ENCODE peak calls at places on chromosome 4, in eight cellular contexts. C is mucosa of descending colon, Z is HFFc6, Q is right lobe of liver, G is PC-3, K is hepatocyte, F is upper lobe of left lung, H is fibroblast of mammary gland. M is an unnamed sample.

GRCh38 chr4:6177587-6178197 is 22.7 kb downstream of the JAKMIP1 start:
- DNase-seq in G (no peak), H (no peak), Z (no peak), C (peak; percentile 74), Q (no peak), K (no peak), F (no peak), M (no peak)

GRCh38 chr4:141871086-141871485 is 234.7 kb downstream of the IL15 start:
- DNase-seq in H (peak; percentile 38), F (no peak), Q (no peak), Z (no peak), K (no peak), G (no peak), C (no peak), M (no peak)

GRCh38 chr4:156771171-156771837 is 200.3 kb downstream of the PDGFC start:
- DNase-seq in G (peak; percentile 85), C (no peak), K (no peak), F (no peak), Q (no peak), Z (peak; percentile 77), H (peak; percentile 85), M (peak; percentile 6)

GRCh38 chr4:147709999-147710398 is 21.9 kb upstream of the ARHGAP10 start:
- DNase-seq in C (no peak), F (no peak), H (peak; percentile 82), Z (peak; percentile 66), G (peak; percentile 52), K (no peak), Q (no peak), M (no peak)

GRCh38 chr4:189974056-189974455 is 33.4 kb downstream of the FRG1 start:
- DNase-seq in K (no peak), G (peak; percentile 31), Q (no peak), H (peak; percentile 6), C (no peak), F (no peak), Z (no peak), M (no peak)

GRCh38 chr4:61003301-61003700 is 196.8 kb upstream of the ADGRL3 start:
- DNase-seq in F (no peak), Z (no peak), G (peak; percentile 33), C (no peak), H (no peak), K (no peak), Q (no peak), M (no peak)

GRCh38 chr4:115259651-115260050 is 146.2 kb upstream of the NDST4 start:
- DNase-seq in Z (no peak), Q (no peak), C (no peak), H (no peak), F (no peak), G (no peak), K (no peak), M (no peak)

GRCh38 chr4:77921701-77922100 is 59.1 kb downstream of the MRPL1 start:
- DNase-seq in C (no peak), G (peak; percentile 88), K (peak; percentile 37), Q (no peak), H (peak; percentile 95), Z (peak; percentile 92), F (no peak), M (no peak)

GRCh38 chr4:14552119-14552518 is 450.2 kb upstream of the CPEB2 start:
- DNase-seq in Q (no peak), Z (no peak), K (no peak), F (no peak), H (no peak), C (no peak), G (no peak), M (no peak)

GRCh38 chr4:123821861-123822260 is 425.3 kb downstream of the SPRY1 start:
- DNase-seq in Q (no peak), F (no peak), G (peak; percentile 2), C (no peak), H (no peak), K (peak; percentile 57), Z (peak; percentile 71), M (no peak)

GRCh38 chr4:102632236-102632635 is 128.5 kb downstream of the MANBA start:
- DNase-seq in F (no peak), Z (no peak), C (no peak), K (no peak), H (no peak), Q (no peak), G (no peak), M (no peak)

GRCh38 chr4:69075061-69075792 is 21.0 kb upstream of the UGT2B7 start:
- DNase-seq in K (no peak), H (no peak), Q (no peak), F (no peak), G (peak; percentile 23), Z (no peak), C (no peak), M (no peak)

GRCh38 chr4:128288689-128289106 is 1.1 kb upstream of the PGRMC2 start:
- DNase-seq in C (no peak), Z (no peak), K (peak; percentile 40), G (peak; percentile 26), F (no peak), H (peak; percentile 62), Q (no peak), M (no peak)

DNA sequence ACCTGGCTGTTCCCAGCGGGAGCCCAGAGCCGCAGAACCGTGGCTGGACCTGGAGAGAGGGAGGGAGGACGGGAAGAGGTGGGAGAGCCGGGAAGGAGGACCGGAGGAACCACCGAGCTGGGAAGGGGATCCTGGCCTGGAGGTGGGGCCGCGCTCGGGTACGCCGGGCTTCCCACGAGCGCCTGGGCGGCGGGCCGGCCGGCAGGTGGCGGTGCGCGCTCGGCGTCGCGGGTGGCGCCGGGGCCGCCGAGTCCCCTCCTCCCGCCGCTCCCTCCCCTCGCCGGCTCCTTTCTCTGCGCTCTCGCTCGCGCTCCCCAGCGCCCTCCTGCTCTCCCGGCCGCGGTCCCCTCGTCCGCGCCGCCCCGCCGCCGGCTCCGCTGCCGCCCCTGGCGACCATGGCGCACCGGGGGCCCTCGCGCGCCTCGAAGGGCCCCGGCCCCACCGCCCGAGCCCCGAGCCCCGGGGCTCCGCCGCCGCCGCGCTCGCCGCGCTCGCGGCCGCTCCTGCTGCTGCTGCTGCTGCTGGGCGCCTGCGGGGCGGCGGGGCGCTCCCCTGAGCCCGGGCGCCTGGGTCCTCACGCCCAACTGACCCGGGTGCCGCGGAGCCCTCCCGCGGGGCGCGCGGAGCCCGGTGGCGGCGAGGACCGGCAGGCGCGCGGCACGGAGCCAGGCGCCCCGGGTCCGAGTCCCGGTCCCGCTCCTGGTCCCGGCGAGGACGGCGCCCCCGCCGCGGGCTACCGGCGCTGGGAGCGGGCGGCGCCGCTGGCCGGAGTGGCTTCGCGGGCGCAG is at the start of gene SORCS2:
- DNase-seq in H (peak; percentile 40), Z (no peak), G (peak; percentile 68), F (peak; percentile 94), K (peak; percentile 91), Q (peak; percentile 67), C (no peak), M (peak; percentile 86)
- TF ChIP-seq CTCF in H (peak; percentile 3), Z (peak; percentile 80), G (peak; percentile 46), F (peak; percentile 60), K (peak; percentile 60), Q (peak; percentile 87), C (peak; percentile 63), M (no peak)

DNA sequence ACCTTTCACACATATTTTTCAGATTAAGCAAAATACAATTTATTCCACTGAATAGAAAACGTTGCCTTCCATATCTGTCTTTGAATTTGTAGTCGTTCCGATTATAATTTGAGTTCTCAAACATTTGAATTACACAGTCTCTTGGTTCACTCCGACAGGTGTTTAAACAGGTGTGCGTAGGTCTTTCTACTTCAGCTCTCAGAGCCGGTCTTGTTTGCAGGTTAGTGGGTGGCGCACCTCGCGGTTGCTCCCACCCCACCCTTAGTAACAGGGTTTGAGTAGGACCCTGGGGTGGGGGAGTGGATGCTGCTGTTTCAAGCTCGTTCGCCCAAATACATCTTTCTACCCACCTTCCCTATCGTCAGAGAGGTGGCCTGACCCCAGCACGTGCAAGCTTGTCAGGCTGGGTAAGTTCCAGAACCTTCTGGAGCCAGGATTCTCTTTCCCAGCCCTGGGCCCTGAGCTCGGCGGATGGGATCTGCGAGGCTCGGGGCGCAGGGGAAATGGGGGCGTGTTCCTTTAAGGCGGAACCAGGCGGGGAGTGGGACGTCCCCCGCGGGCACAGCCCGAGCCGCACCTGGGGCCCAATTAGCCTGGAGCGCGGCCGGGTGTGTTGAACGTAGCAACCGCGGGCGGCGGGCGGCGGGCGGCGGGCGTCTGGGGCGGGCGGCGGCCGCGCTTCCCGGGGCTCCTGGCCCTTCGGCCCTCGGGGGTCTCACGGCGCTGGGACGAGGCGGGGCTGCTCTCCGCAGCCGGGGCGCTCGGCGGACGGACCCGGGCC is at the start of gene FAM149A:
- DNase-seq in H (no peak), C (peak; percentile 85), F (peak; percentile 90), Z (no peak), K (peak; percentile 73), G (no peak), Q (peak; percentile 80), M (peak; percentile 66)
- TF ChIP-seq CTCF in H (no peak), C (no peak), F (no peak), Z (no peak), K (no peak), G (no peak), Q (no peak), M (no peak)

GRCh38 chr4:122602277-122603142 is 18.4 kb downstream of the IL21 start:
- DNase-seq in Q (no peak), K (peak; percentile 44), C (no peak), F (no peak), Z (peak; percentile 55), G (peak; percentile 65), H (peak; percentile 71), M (no peak)
- TF ChIP-seq CTCF in Q (peak; percentile 28), K (peak; percentile 62), C (no peak), F (peak; percentile 25), Z (peak; percentile 74), G (peak; percentile 73), H (peak; percentile 53), M (no peak)

GRCh38 chr4:121824950-121825349 is 1.3 kb upstream of the CCNA2 start:
- DNase-seq in C (no peak), H (no peak), Q (no peak), K (no peak), G (no peak), F (no peak), Z (no peak), M (no peak)

GRCh38 chr4:121822796-121823504 is 733 bp downstream of the CCNA2 start:
- DNase-seq in Z (peak; percentile 41), K (peak; percentile 45), G (peak; percentile 27), H (no peak), F (no peak), C (peak; percentile 66), Q (peak; percentile 60), M (peak; percentile 26)

GRCh38 chr4:121822047-121822446 is 1.6 kb downstream of the CCNA2 start:
- DNase-seq in C (no peak), G (no peak), F (no peak), K (no peak), Z (no peak), Q (no peak), H (no peak), M (no peak)

GRCh38 chr4:121824171-121824527 is 466 bp upstream of the CCNA2 start:
- DNase-seq in Q (no peak), Z (no peak), G (no peak), F (no peak), K (no peak), H (no peak), C (no peak), M (no peak)

DNA sequence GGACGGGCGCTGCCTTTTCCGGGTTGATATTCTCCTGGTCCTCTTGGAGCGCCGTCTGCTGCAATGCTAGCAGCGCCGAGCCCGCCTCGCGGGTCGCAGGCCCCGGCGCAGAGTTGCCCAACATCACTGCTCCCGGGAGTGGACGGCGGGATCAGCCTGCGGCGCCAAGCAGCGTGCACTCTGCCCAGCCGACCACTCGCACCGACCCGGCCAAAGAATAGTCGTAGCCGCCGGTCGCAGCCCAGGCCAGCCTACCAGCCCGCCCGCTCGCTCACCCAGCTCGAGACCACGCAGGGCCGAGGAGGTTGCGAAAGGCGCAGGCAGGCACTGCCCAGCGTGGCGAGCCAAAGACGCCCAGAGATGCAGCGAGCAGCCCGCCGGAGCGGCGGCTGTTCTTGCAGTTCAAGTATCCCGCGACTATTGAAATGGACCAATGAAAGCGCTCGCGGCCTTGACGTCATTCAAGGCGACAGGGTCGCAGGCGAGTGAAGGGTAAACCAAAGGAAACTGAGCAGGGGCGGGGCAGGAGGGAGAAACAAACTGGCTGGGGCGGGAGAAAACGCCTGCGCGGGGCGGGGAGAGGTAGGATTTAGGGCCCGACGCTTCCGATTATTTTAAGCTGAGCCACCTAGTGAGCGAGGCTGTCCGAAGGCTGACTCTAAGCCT is at the start of gene CCNA2:
- DNase-seq in H (peak; percentile 97), Q (peak; percentile 98), K (peak; percentile 96), C (peak; percentile 97), F (peak; percentile 91), G (peak; percentile 96), Z (peak; percentile 96), M (peak; percentile 95)
- TF ChIP-seq CTCF in H (peak; percentile 4), Q (no peak), K (no peak), C (no peak), F (no peak), G (no peak), Z (no peak), M (no peak)

M was measured in nephron progenitor cell.